ENCODE peak calls at places on chromosome 20, in ten cellular contexts. One of them, this sample, is unnamed.

GRCh38 chr20:44032583-44033138 is 118.0 kb downstream of the TOX2 start:
- DNase-seq in MCF 10A: no peak
- DNase-seq in endothelial cell: no peak
- DNase-seq in nephron progenitor cell: no peak
- DNase-seq in IMR-90: no peak
- DNase-seq in WTC11: no peak
- DNase-seq in fibroblast of mammary gland: no peak
- DNase-seq in BE2C: no peak
- DNase-seq in testis: no peak
- DNase-seq in thoracic aorta: no peak
- DNase-seq in this sample: no peak

GRCh38 chr20:57610261-57610952 is 9.8 kb downstream of the ZBP1 start:
- DNase-seq in fibroblast of mammary gland: no peak
- DNase-seq in WTC11: no peak
- DNase-seq in testis: no peak
- DNase-seq in thoracic aorta: no peak
- DNase-seq in endothelial cell: no peak
- DNase-seq in nephron progenitor cell: peak; percentile 45
- DNase-seq in IMR-90: no peak
- DNase-seq in MCF 10A: no peak
- DNase-seq in BE2C: peak; percentile 18
- DNase-seq in this sample: no peak

GRCh38 chr20:48597521-48598302 is 230.1 kb downstream of the PREX1 start:
- DNase-seq in endothelial cell: no peak
- DNase-seq in thoracic aorta: no peak
- DNase-seq in IMR-90: no peak
- DNase-seq in BE2C: peak; percentile 7
- DNase-seq in WTC11: peak; percentile 5
- DNase-seq in MCF 10A: no peak
- DNase-seq in fibroblast of mammary gland: no peak
- DNase-seq in testis: no peak
- DNase-seq in nephron progenitor cell: no peak
- DNase-seq in this sample: no peak

GRCh38 chr20:46013826-46014516 is 5.3 kb downstream of the MMP9 start:
- DNase-seq in IMR-90: peak; percentile 32
- DNase-seq in WTC11: peak; percentile 91
- DNase-seq in endothelial cell: peak; percentile 75
- DNase-seq in nephron progenitor cell: peak; percentile 72
- DNase-seq in thoracic aorta: no peak
- DNase-seq in MCF 10A: peak; percentile 52
- DNase-seq in fibroblast of mammary gland: peak; percentile 48
- DNase-seq in BE2C: peak; percentile 74
- DNase-seq in testis: peak; percentile 70
- DNase-seq in this sample: peak; percentile 15

GRCh38 chr20:44701889-44702288 is 13.3 kb upstream of the CCN5 start:
- DNase-seq in IMR-90: no peak
- DNase-seq in fibroblast of mammary gland: no peak
- DNase-seq in endothelial cell: no peak
- DNase-seq in nephron progenitor cell: no peak
- DNase-seq in WTC11: no peak
- DNase-seq in BE2C: no peak
- DNase-seq in testis: no peak
- DNase-seq in thoracic aorta: no peak
- DNase-seq in MCF 10A: no peak
- DNase-seq in this sample: no peak

GRCh38 chr20:43388267-43389081 is 69.2 kb upstream of the SRSF6 start:
- DNase-seq in nephron progenitor cell: no peak
- DNase-seq in BE2C: no peak
- DNase-seq in testis: peak; percentile 62
- DNase-seq in WTC11: no peak
- DNase-seq in IMR-90: peak; percentile 44
- DNase-seq in MCF 10A: no peak
- DNase-seq in fibroblast of mammary gland: peak; percentile 82
- DNase-seq in thoracic aorta: no peak
- DNase-seq in endothelial cell: no peak
- DNase-seq in this sample: peak; percentile 59

GRCh38 chr20:61052796-61053442 is 199.1 kb upstream of the CDH4 start:
- DNase-seq in fibroblast of mammary gland: no peak
- DNase-seq in endothelial cell: no peak
- DNase-seq in IMR-90: no peak
- DNase-seq in WTC11: no peak
- DNase-seq in MCF 10A: no peak
- DNase-seq in BE2C: no peak
- DNase-seq in thoracic aorta: no peak
- DNase-seq in testis: no peak
- DNase-seq in nephron progenitor cell: no peak
- DNase-seq in this sample: no peak

GRCh38 chr20:4781211-4781610 is 59.5 kb downstream of the PRND start:
- DNase-seq in thoracic aorta: no peak
- DNase-seq in fibroblast of mammary gland: no peak
- DNase-seq in IMR-90: no peak
- DNase-seq in WTC11: no peak
- DNase-seq in MCF 10A: no peak
- DNase-seq in endothelial cell: no peak
- DNase-seq in testis: no peak
- DNase-seq in BE2C: no peak
- DNase-seq in nephron progenitor cell: no peak
- DNase-seq in this sample: peak; percentile 15

GRCh38 chr20:420169-420620 is 12.1 kb downstream of the RBCK1 start:
- DNase-seq in endothelial cell: no peak
- DNase-seq in thoracic aorta: no peak
- DNase-seq in MCF 10A: no peak
- DNase-seq in nephron progenitor cell: no peak
- DNase-seq in WTC11: no peak
- DNase-seq in fibroblast of mammary gland: no peak
- DNase-seq in IMR-90: no peak
- DNase-seq in BE2C: no peak
- DNase-seq in testis: no peak
- DNase-seq in this sample: no peak

DNA sequence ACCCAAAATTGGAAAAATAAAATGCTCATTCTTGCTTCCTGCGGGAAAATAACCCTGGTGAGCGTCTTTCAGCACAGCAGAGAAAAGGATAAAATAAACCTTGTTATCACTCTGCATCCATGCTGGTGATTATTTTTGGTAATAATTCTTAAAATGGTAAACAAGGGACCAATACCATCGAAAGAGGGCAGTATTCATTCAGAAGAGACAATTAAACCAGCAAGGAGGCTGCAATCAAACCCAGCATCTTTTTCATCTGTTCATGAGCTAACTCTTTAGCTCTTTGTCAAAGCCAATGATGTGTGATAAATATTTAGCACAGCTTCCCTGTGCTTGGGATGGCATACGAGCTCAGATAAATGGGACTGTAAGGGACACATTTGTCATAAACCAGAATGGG is 34.3 kb downstream of the CDH26 start:
- DNase-seq in WTC11: no peak
- DNase-seq in endothelial cell: no peak
- DNase-seq in nephron progenitor cell: no peak
- DNase-seq in IMR-90: peak; percentile 18
- DNase-seq in testis: no peak
- DNase-seq in BE2C: no peak
- DNase-seq in MCF 10A: peak; percentile 17
- DNase-seq in thoracic aorta: no peak
- DNase-seq in fibroblast of mammary gland: peak; percentile 4
- DNase-seq in this sample: peak; percentile 13
- TF ChIP-seq CTCF in WTC11: no peak
- TF ChIP-seq CTCF in endothelial cell: no peak
- TF ChIP-seq CTCF in nephron progenitor cell: no peak
- TF ChIP-seq CTCF in IMR-90: peak; percentile 36
- TF ChIP-seq CTCF in testis: no peak
- TF ChIP-seq CTCF in BE2C: no peak
- TF ChIP-seq CTCF in MCF 10A: peak; percentile 15
- TF ChIP-seq CTCF in thoracic aorta: no peak
- TF ChIP-seq CTCF in fibroblast of mammary gland: peak; percentile 3
- TF ChIP-seq CTCF in this sample: peak; percentile 38

GRCh38 chr20:50323209-50323608 is 132.6 kb downstream of the CEBPB start:
- DNase-seq in MCF 10A: no peak
- DNase-seq in nephron progenitor cell: no peak
- DNase-seq in fibroblast of mammary gland: no peak
- DNase-seq in BE2C: no peak
- DNase-seq in IMR-90: no peak
- DNase-seq in endothelial cell: no peak
- DNase-seq in testis: no peak
- DNase-seq in WTC11: no peak
- DNase-seq in thoracic aorta: no peak
- DNase-seq in this sample: peak; percentile 27

GRCh38 chr20:50320005-50320909 is 129.6 kb downstream of the CEBPB start:
- DNase-seq in MCF 10A: peak; percentile 52
- DNase-seq in BE2C: no peak
- DNase-seq in testis: no peak
- DNase-seq in WTC11: no peak
- DNase-seq in fibroblast of mammary gland: no peak
- DNase-seq in thoracic aorta: no peak
- DNase-seq in nephron progenitor cell: no peak
- DNase-seq in IMR-90: no peak
- DNase-seq in endothelial cell: no peak
- DNase-seq in this sample: no peak

GRCh38 chr20:50321797-50322480 is 131.3 kb downstream of the CEBPB start:
- DNase-seq in fibroblast of mammary gland: peak; percentile 49
- DNase-seq in IMR-90: peak; percentile 72
- DNase-seq in BE2C: no peak
- DNase-seq in nephron progenitor cell: no peak
- DNase-seq in endothelial cell: no peak
- DNase-seq in WTC11: no peak
- DNase-seq in thoracic aorta: no peak
- DNase-seq in testis: peak; percentile 12
- DNase-seq in MCF 10A: peak; percentile 69
- DNase-seq in this sample: peak; percentile 39

GRCh38 chr20:50322703-50323131 is 132.1 kb downstream of the CEBPB start:
- DNase-seq in testis: no peak
- DNase-seq in MCF 10A: no peak
- DNase-seq in BE2C: no peak
- DNase-seq in thoracic aorta: no peak
- DNase-seq in endothelial cell: no peak
- DNase-seq in IMR-90: no peak
- DNase-seq in WTC11: no peak
- DNase-seq in nephron progenitor cell: no peak
- DNase-seq in fibroblast of mammary gland: no peak
- DNase-seq in this sample: no peak

GRCh38 chr20:50320910-50321796 is 130.5 kb downstream of the CEBPB start:
- DNase-seq in IMR-90: peak; percentile 97
- DNase-seq in fibroblast of mammary gland: peak; percentile 94
- DNase-seq in endothelial cell: peak; percentile 39
- DNase-seq in nephron progenitor cell: peak; percentile 82
- DNase-seq in BE2C: peak; percentile 93
- DNase-seq in WTC11: peak; percentile 90
- DNase-seq in thoracic aorta: peak; percentile 80
- DNase-seq in testis: peak; percentile 79
- DNase-seq in MCF 10A: peak; percentile 97
- DNase-seq in this sample: peak; percentile 90
- TF ChIP-seq CTCF in IMR-90: no peak
- TF ChIP-seq CTCF in fibroblast of mammary gland: no peak
- TF ChIP-seq CTCF in endothelial cell: no peak
- TF ChIP-seq CTCF in nephron progenitor cell: no peak
- TF ChIP-seq CTCF in BE2C: no peak
- TF ChIP-seq CTCF in WTC11: no peak
- TF ChIP-seq CTCF in thoracic aorta: no peak
- TF ChIP-seq CTCF in testis: no peak
- TF ChIP-seq CTCF in MCF 10A: no peak
- TF ChIP-seq CTCF in this sample: no peak

GRCh38 chr20:62707981-62708521 is 585 bp upstream of the NTSR1 start:
- DNase-seq in testis: no peak
- DNase-seq in thoracic aorta: no peak
- DNase-seq in WTC11: peak; percentile 83
- DNase-seq in IMR-90: no peak
- DNase-seq in nephron progenitor cell: peak; percentile 61
- DNase-seq in fibroblast of mammary gland: no peak
- DNase-seq in MCF 10A: peak; percentile 43
- DNase-seq in endothelial cell: peak; percentile 50
- DNase-seq in BE2C: peak; percentile 49
- DNase-seq in this sample: no peak
- TF ChIP-seq CTCF in testis: no peak
- TF ChIP-seq CTCF in thoracic aorta: no peak
- TF ChIP-seq CTCF in WTC11: peak; percentile 53
- TF ChIP-seq CTCF in IMR-90: peak; percentile 16
- TF ChIP-seq CTCF in nephron progenitor cell: peak; percentile 38
- TF ChIP-seq CTCF in fibroblast of mammary gland: peak; percentile 12
- TF ChIP-seq CTCF in MCF 10A: peak; percentile 54
- TF ChIP-seq CTCF in endothelial cell: peak; percentile 59
- TF ChIP-seq CTCF in BE2C: peak; percentile 48
- TF ChIP-seq CTCF in this sample: peak; percentile 7

GRCh38 chr20:51042657-51043247 is 19.8 kb upstream of the KCNG1 start:
- DNase-seq in fibroblast of mammary gland: no peak
- DNase-seq in testis: no peak
- DNase-seq in MCF 10A: no peak
- DNase-seq in endothelial cell: no peak
- DNase-seq in IMR-90: no peak
- DNase-seq in nephron progenitor cell: no peak
- DNase-seq in thoracic aorta: no peak
- DNase-seq in BE2C: no peak
- DNase-seq in WTC11: peak; percentile 65
- DNase-seq in this sample: no peak
- TF ChIP-seq CTCF in fibroblast of mammary gland: peak; percentile 14
- TF ChIP-seq CTCF in testis: no peak
- TF ChIP-seq CTCF in MCF 10A: no peak
- TF ChIP-seq CTCF in endothelial cell: peak; percentile 50
- TF ChIP-seq CTCF in IMR-90: no peak
- TF ChIP-seq CTCF in nephron progenitor cell: peak; percentile 27
- TF ChIP-seq CTCF in thoracic aorta: no peak
- TF ChIP-seq CTCF in BE2C: peak; percentile 39
- TF ChIP-seq CTCF in WTC11: peak; percentile 27
- TF ChIP-seq CTCF in this sample: peak; percentile 31

This sample was measured in AG10803.